ENCODE peak calls at places on chromosome 11, in seven cellular contexts. One of them, this sample, is unnamed.

GRCh38 chr11:12675951-12676711 is 1.9 kb downstream of the TEAD1 start:
- DNase-seq in COR-L47: no peak
- DNase-seq in KBM-7: peak
- DNase-seq in stimulated activated CD4-positive, alpha-beta T cell treated with anti-CD3 and anti-CD28 coated beads, TNF-alpha, amount 100 ng/mL, for 4 hours: no peak
- DNase-seq in RPMI8226: peak
- DNase-seq in AG08396: no peak
- DNase-seq in NCI-H1092: no peak
- DNase-seq in this sample: no peak

GRCh38 chr11:113991170-113991569 is 16.3 kb downstream of the HTR3A start:
- DNase-seq in COR-L47: no peak
- DNase-seq in stimulated activated CD4-positive, alpha-beta T cell treated with anti-CD3 and anti-CD28 coated beads, TNF-alpha, amount 100 ng/mL, for 4 hours: no peak
- DNase-seq in RPMI8226: peak
- DNase-seq in AG08396: peak
- DNase-seq in NCI-H1092: no peak
- DNase-seq in KBM-7: peak
- DNase-seq in this sample: no peak

GRCh38 chr11:18384157-18384641 is 10.2 kb upstream of the LDHA start:
- DNase-seq in COR-L47: peak
- DNase-seq in stimulated activated CD4-positive, alpha-beta T cell treated with anti-CD3 and anti-CD28 coated beads, TNF-alpha, amount 100 ng/mL, for 4 hours: no peak
- DNase-seq in NCI-H1092: no peak
- DNase-seq in RPMI8226: peak
- DNase-seq in KBM-7: peak
- DNase-seq in AG08396: peak
- DNase-seq in this sample: no peak

GRCh38 chr11:36249271-36249670 is 40.0 kb downstream of the COMMD9 start:
- DNase-seq in NCI-H1092: no peak
- DNase-seq in stimulated activated CD4-positive, alpha-beta T cell treated with anti-CD3 and anti-CD28 coated beads, TNF-alpha, amount 100 ng/mL, for 4 hours: no peak
- DNase-seq in AG08396: peak
- DNase-seq in COR-L47: no peak
- DNase-seq in KBM-7: no peak
- DNase-seq in RPMI8226: no peak
- DNase-seq in this sample: peak

GRCh38 chr11:67504950-67505561 is at the start of gene PITPNM1:
- DNase-seq in stimulated activated CD4-positive, alpha-beta T cell treated with anti-CD3 and anti-CD28 coated beads, TNF-alpha, amount 100 ng/mL, for 4 hours: peak
- DNase-seq in RPMI8226: peak
- DNase-seq in NCI-H1092: no peak
- DNase-seq in KBM-7: peak
- DNase-seq in AG08396: peak
- DNase-seq in COR-L47: peak
- DNase-seq in this sample: peak

GRCh38 chr11:31643831-31644230 is 134.3 kb downstream of the ELP4 start:
- DNase-seq in RPMI8226: no peak
- DNase-seq in stimulated activated CD4-positive, alpha-beta T cell treated with anti-CD3 and anti-CD28 coated beads, TNF-alpha, amount 100 ng/mL, for 4 hours: no peak
- DNase-seq in NCI-H1092: no peak
- DNase-seq in KBM-7: no peak
- DNase-seq in COR-L47: no peak
- DNase-seq in AG08396: no peak
- DNase-seq in this sample: no peak

GRCh38 chr11:118304227-118304808 is at the start of gene CD3E:
- DNase-seq in RPMI8226: no peak
- DNase-seq in COR-L47: no peak
- DNase-seq in AG08396: no peak
- DNase-seq in KBM-7: peak
- DNase-seq in stimulated activated CD4-positive, alpha-beta T cell treated with anti-CD3 and anti-CD28 coated beads, TNF-alpha, amount 100 ng/mL, for 4 hours: no peak
- DNase-seq in NCI-H1092: no peak
- DNase-seq in this sample: no peak

GRCh38 chr11:24496371-24496727 is 504 bp upstream of the LUZP2 start:
- DNase-seq in KBM-7: no peak
- DNase-seq in NCI-H1092: no peak
- DNase-seq in COR-L47: no peak
- DNase-seq in AG08396: peak
- DNase-seq in RPMI8226: no peak
- DNase-seq in stimulated activated CD4-positive, alpha-beta T cell treated with anti-CD3 and anti-CD28 coated beads, TNF-alpha, amount 100 ng/mL, for 4 hours: no peak
- DNase-seq in this sample: peak

GRCh38 chr11:110376711-110377324 is 52.9 kb upstream of the FDX1 start:
- DNase-seq in RPMI8226: peak
- DNase-seq in COR-L47: peak
- DNase-seq in stimulated activated CD4-positive, alpha-beta T cell treated with anti-CD3 and anti-CD28 coated beads, TNF-alpha, amount 100 ng/mL, for 4 hours: no peak
- DNase-seq in KBM-7: peak
- DNase-seq in NCI-H1092: peak
- DNase-seq in AG08396: peak
- DNase-seq in this sample: peak

GRCh38 chr11:64234840-64235379 is 526 bp downstream of the VEGFB start:
- DNase-seq in NCI-H1092: no peak
- DNase-seq in stimulated activated CD4-positive, alpha-beta T cell treated with anti-CD3 and anti-CD28 coated beads, TNF-alpha, amount 100 ng/mL, for 4 hours: no peak
- DNase-seq in RPMI8226: peak
- DNase-seq in KBM-7: no peak
- DNase-seq in AG08396: peak
- DNase-seq in COR-L47: no peak
- DNase-seq in this sample: peak

GRCh38 chr11:69370984-69371709 is 77.2 kb downstream of the MYEOV start:
- DNase-seq in KBM-7: no peak
- DNase-seq in RPMI8226: no peak
- DNase-seq in NCI-H1092: no peak
- DNase-seq in AG08396: no peak
- DNase-seq in COR-L47: no peak
- DNase-seq in stimulated activated CD4-positive, alpha-beta T cell treated with anti-CD3 and anti-CD28 coated beads, TNF-alpha, amount 100 ng/mL, for 4 hours: no peak
- DNase-seq in this sample: no peak

GRCh38 chr11:122741613-122742012 is 86.1 kb downstream of the UBASH3B start:
- DNase-seq in RPMI8226: no peak
- DNase-seq in COR-L47: no peak
- DNase-seq in NCI-H1092: no peak
- DNase-seq in KBM-7: no peak
- DNase-seq in stimulated activated CD4-positive, alpha-beta T cell treated with anti-CD3 and anti-CD28 coated beads, TNF-alpha, amount 100 ng/mL, for 4 hours: no peak
- DNase-seq in AG08396: peak
- DNase-seq in this sample: no peak

GRCh38 chr11:27700351-27701261 is at the start of gene BDNF:
- DNase-seq in AG08396: peak
- DNase-seq in RPMI8226: no peak
- DNase-seq in COR-L47: no peak
- DNase-seq in stimulated activated CD4-positive, alpha-beta T cell treated with anti-CD3 and anti-CD28 coated beads, TNF-alpha, amount 100 ng/mL, for 4 hours: no peak
- DNase-seq in NCI-H1092: no peak
- DNase-seq in KBM-7: peak
- DNase-seq in this sample: no peak

GRCh38 chr11:131467645-131468270 is 97.3 kb downstream of the NTM start:
- DNase-seq in AG08396: no peak
- DNase-seq in NCI-H1092: no peak
- DNase-seq in KBM-7: no peak
- DNase-seq in COR-L47: no peak
- DNase-seq in RPMI8226: no peak
- DNase-seq in stimulated activated CD4-positive, alpha-beta T cell treated with anti-CD3 and anti-CD28 coated beads, TNF-alpha, amount 100 ng/mL, for 4 hours: no peak
- DNase-seq in this sample: no peak

This sample was measured in NCI-H526.